ENCODE peak calls at places on chromosomes 3 and 15, in four cellular contexts. Z is H9, A is cardiac muscle cell, Y is left ventricle myocardium inferior. S is an unnamed sample.

GRCh38 chr15:85646538-85647091 is 148.1 kb downstream of the KLHL25 start:
- DNase-seq in Z (no peak), A (no peak), Y (no peak), S (no peak)

GRCh38 chr3:73215286-73215685 is 153.8 kb downstream of the EBLN2 start:
- DNase-seq in Z (no peak), A (no peak), Y (no peak), S (no peak)

GRCh38 chr15:74525328-74525727 is 15.7 kb upstream of the ARID3B start:
- DNase-seq in Z (no peak), A (no peak), Y (no peak), S (no peak)

GRCh38 chr15:49709815-49710214 is 89.0 kb downstream of the DTWD1 start:
- DNase-seq in Z (no peak), A (no peak), Y (no peak), S (no peak)

GRCh38 chr3:49656541-49657112 is 17.5 kb upstream of the APEH start:
- DNase-seq in Z (no peak), A (no peak), Y (no peak), S (no peak)

GRCh38 chr3:23761440-23761896 is 44.3 kb upstream of the UBE2E1 start:
- DNase-seq in Z (peak; percentile 66), A (peak; percentile 49), Y (no peak), S (no peak)

GRCh38 chr3:49164983-49165720 is 979 bp downstream of the CCDC71 start:
- DNase-seq in Z (no peak), A (no peak), Y (no peak), S (no peak)

GRCh38 chr3:16724487-16724886 is 119.3 kb upstream of the DAZL start:
- DNase-seq in Z (no peak), A (no peak), Y (no peak), S (no peak)

GRCh38 chr15:66720206-66721010 is 18.4 kb downstream of the SMAD6 start:
- DNase-seq in Z (no peak), A (no peak), Y (no peak), S (no peak)

GRCh38 chr3:38707730-38708129 is 58.2 kb upstream of the SCN5A start:
- DNase-seq in Z (no peak), A (no peak), Y (no peak), S (no peak)

GRCh38 chr15:101429646-101430045 is 59.9 kb downstream of the PCSK6 start:
- DNase-seq in Z (no peak), A (no peak), Y (no peak), S (peak; percentile 6)

GRCh38 chr15:82079736-82080135 is 33.9 kb upstream of the MEX3B start:
- DNase-seq in Z (no peak), A (no peak), Y (no peak), S (no peak)

GRCh38 chr3:99907959-99908544 is 90.4 kb downstream of the CMSS1 start:
- DNase-seq in Z (no peak), A (no peak), Y (no peak), S (no peak)

GRCh38 chr3:13105851-13106250 is 32.6 kb upstream of the IQSEC1 start:
- DNase-seq in Z (no peak), A (no peak), Y (peak; percentile 4), S (no peak)

GRCh38 chr15:31221936-31222515 is 104.6 kb upstream of the KLF13 start:
- DNase-seq in Z (peak; percentile 59), A (no peak), Y (no peak), S (no peak)

GRCh38 chr3:62622553-62623174 is 249.3 kb upstream of the FEZF2 start:
- DNase-seq in Z (no peak), A (peak; percentile 70), Y (no peak), S (no peak)

GRCh38 chr3:149388001-149388435 is 10.6 kb upstream of the TM4SF1 start:
- DNase-seq in Z (no peak), A (no peak), Y (no peak), S (no peak)

GRCh38 chr3:128881576-128881975 is 2.2 kb downstream of the ACAD9 start:
- DNase-seq in Z (no peak), A (no peak), Y (no peak), S (no peak)

GRCh38 chr15:98025237-98025636 is 64.7 kb downstream of the ARRDC4 start:
- DNase-seq in Z (no peak), A (no peak), Y (no peak), S (no peak)

DNA sequence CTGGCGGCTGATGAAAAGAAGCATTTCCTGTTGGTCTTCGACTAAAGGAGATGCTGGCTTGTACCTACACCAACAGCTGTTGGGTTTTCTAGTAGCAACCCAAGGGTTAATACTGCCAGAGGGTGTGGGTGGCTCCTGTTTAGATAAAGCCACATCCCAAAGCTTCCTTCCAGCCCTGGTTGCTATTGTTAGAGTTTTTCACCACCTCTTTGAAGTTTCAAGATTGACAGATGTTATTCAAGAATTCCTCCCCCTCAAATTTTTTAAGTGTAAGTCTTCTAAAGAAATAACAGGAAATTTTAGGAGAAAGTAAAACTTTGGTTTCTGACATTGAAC is 60.8 kb downstream of the TGFBR2 start:
- DNase-seq in Z (peak; percentile 71), A (peak; percentile 42), Y (no peak), S (no peak)
- H3K4me1 ChIP-seq in Z (peaks cover 5% of the 10 kb centered on the region), A (peaks cover 29% of the 10 kb centered on the region), Y (peaks cover 99% of the 10 kb centered on the region), S (peaks cover 46% of the 10 kb centered on the region)

DNA sequence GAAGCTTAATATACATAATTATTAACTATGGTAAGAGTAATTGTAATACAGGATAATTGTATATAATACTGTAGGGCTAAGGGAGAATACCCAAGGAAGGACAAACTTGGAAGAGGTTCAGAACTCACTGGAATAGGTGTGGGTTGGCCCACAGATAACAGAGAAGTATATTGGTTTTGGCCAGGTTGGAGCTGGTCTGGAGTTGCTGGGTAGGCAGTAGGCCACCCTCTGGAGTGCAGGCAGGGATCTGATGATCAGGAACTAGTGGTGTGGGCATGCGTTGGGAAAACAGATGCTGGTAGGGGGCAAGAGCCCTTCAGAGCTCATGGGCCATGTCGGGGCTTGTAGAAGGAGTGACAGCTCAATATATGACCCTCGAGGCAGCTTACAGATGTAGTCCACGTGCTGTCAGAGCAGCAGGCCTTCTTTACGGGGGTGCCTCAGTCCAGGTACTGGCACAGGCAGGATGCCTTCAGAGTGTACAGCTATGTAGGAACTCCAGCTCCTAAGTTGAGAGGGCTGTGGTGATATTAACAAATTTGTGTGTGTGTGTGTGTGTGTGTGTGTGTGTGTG is 12.4 kb downstream of the IREB2 start:
- DNase-seq in Z (no peak), A (no peak), Y (no peak), S (no peak)
- H3K4me1 ChIP-seq in Z (peaks cover 7% of the 10 kb centered on the region), A (peaks cover 6% of the 10 kb centered on the region), Y (peaks cover 69% of the 10 kb centered on the region), S (peaks cover 25% of the 10 kb centered on the region)

GRCh38 chr15:70477750-70478250 is 285.6 kb downstream of the UACA start:
- DNase-seq in Z (no peak), A (no peak), Y (no peak), S (no peak)
- H3K4me1 ChIP-seq in Z (no peaks in the 10 kb centered on the region), A (no peaks in the 10 kb centered on the region), Y (peaks cover 22% of the 10 kb centered on the region), S (peaks cover 43% of the 10 kb centered on the region)

GRCh38 chr3:168063122-168063521 is 32.6 kb downstream of the GOLIM4 start:
- DNase-seq in Z (no peak), A (no peak), Y (no peak), S (no peak)

GRCh38 chr3:168060317-168060716 is 35.4 kb downstream of the GOLIM4 start:
- DNase-seq in Z (no peak), A (no peak), Y (no peak), S (no peak)

GRCh38 chr3:168062679-168063078 is 33.0 kb downstream of the GOLIM4 start:
- DNase-seq in Z (no peak), A (no peak), Y (no peak), S (no peak)

GRCh38 chr3:168058482-168058881 is 37.2 kb downstream of the GOLIM4 start:
- DNase-seq in Z (no peak), A (no peak), Y (no peak), S (no peak)

DNA sequence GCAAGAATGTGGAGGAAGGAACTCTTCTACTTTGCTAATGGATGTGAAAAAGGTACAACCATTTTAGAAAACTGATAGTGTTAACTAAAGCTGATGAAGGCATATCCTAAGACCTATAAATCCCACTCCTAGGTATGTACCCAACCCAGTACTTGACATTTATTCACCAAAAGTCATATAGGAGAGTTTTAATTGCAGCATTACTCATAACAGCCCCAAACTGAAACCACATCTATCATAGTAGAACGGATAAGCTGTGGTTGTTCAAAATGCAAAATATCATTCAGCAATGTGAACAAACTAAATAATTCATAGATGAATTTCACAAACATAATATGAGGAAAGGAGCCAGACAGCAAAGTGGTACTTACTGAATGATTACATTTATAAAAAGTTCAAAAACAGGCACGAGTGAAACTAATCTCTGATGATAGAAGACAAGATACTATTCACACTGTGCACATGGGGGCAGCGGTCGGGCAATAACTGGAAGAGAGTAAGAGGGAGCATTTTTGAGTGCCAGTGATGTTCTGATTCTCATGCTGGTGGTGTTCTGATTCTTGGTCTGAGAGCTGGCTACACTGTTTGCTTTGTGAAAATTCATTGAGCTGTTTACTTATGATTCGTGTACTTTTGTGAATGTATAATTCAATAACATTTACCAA is 34.3 kb downstream of the GOLIM4 start:
- DNase-seq in Z (no peak), A (no peak), Y (no peak), S (no peak)
- H3K4me1 ChIP-seq in Z (no peaks in the 10 kb centered on the region), A (peaks cover 15% of the 10 kb centered on the region), Y (peaks cover 69% of the 10 kb centered on the region), S (no peaks in the 10 kb centered on the region)

GRCh38 chr3:123930426-123930825 is 30.6 kb downstream of the CCDC14 start:
- DNase-seq in Z (no peak), A (no peak), Y (no peak), S (no peak)
- H3K4me1 ChIP-seq in Z (no peaks in the 10 kb centered on the region), A (no peaks in the 10 kb centered on the region), Y (no peaks in the 10 kb centered on the region), S (no peaks in the 10 kb centered on the region)

S was measured in naive thymus-derived CD4-positive, alpha-beta T cell.